ENCODE peak calls at places on chromosome 3, in four cellular contexts. E, J, L and K are unnamed samples.
A peak's percentile ranks its signal among the peaks of the same experiment; 100 is the strongest.

GRCh38 chr3:18111702-18112311 is 313.3 kb downstream of the SATB1 start:
- DNase-seq in J (no peak), E (peak; percentile 15), L (peak; percentile 70), K (peak; percentile 29)

GRCh38 chr3:125194849-125195601 is 17.5 kb downstream of the SLC12A8 start:
- DNase-seq in J (no peak), L (no peak), E (no peak), K (peak; percentile 92)

GRCh38 chr3:119219069-119219468 is 21.6 kb downstream of the B4GALT4 start:
- DNase-seq in E (no peak), J (no peak), L (no peak), K (no peak)

GRCh38 chr3:73719413-73719831 is 94.7 kb upstream of the PDZRN3 start:
- DNase-seq in L (no peak), E (no peak), J (no peak), K (peak; percentile 83)

GRCh38 chr3:130263708-130264107 is 81.8 kb upstream of the COL6A5 start:
- DNase-seq in J (no peak), E (no peak), L (no peak), K (no peak)

GRCh38 chr3:105791919-105792786 is 76.7 kb downstream of the CBLB start:
- DNase-seq in L (no peak), J (peak; percentile 86), E (no peak), K (peak; percentile 96)

GRCh38 chr3:122974764-122975162 is 52.8 kb downstream of the SEMA5B start:
- DNase-seq in E (no peak), J (peak; percentile 71), L (peak; percentile 14), K (peak; percentile 54)

GRCh38 chr3:11774296-11774877 is 72.3 kb downstream of the TAMM41 start:
- DNase-seq in E (no peak), J (no peak), L (peak; percentile 66), K (peak; percentile 45)

GRCh38 chr3:43950775-43951174 is 260.0 kb downstream of the ABHD5 start:
- DNase-seq in J (no peak), L (peak; percentile 80), E (no peak), K (no peak)

GRCh38 chr3:183247190-183247589 is 5.9 kb upstream of the B3GNT5 start:
- DNase-seq in L (no peak), J (no peak), E (no peak), K (no peak)

GRCh38 chr3:14267976-14268375 is 89.4 kb downstream of the LSM3 start:
- DNase-seq in L (no peak), J (no peak), E (no peak), K (no peak)

GRCh38 chr3:169453256-169454059 is 210.1 kb downstream of the MECOM start:
- DNase-seq in J (no peak), L (peak; percentile 26), E (no peak), K (no peak)

GRCh38 chr3:87855626-87856025 is 203.2 kb downstream of the CGGBP1 start:
- DNase-seq in J (no peak), L (no peak), E (no peak), K (no peak)

GRCh38 chr3:159854500-159855124 is 134.0 kb upstream of the IL12A start:
- DNase-seq in L (peak; percentile 38), J (no peak), E (no peak), K (peak; percentile 97)

GRCh38 chr3:95719481-95719880 is 1094.9 kb upstream of the EPHA6 start:
- DNase-seq in E (no peak), J (no peak), L (no peak), K (no peak)

GRCh38 chr3:176927985-176928931 is 269.0 kb downstream of the TBL1XR1 start:
- DNase-seq in E (no peak), L (no peak), J (no peak), K (no peak)

GRCh38 chr3:190696777-190697501 is 165.6 kb downstream of the GMNC start:
- DNase-seq in L (peak; percentile 14), E (no peak), J (no peak), K (peak; percentile 40)

GRCh38 chr3:183148056-183148455 is 14.5 kb downstream of the LAMP3 start:
- DNase-seq in E (no peak), J (no peak), L (no peak), K (peak; percentile 66)

GRCh38 chr3:52093751-52094525 is 37.6 kb upstream of the DUSP7 start:
- DNase-seq in L (peak; percentile 44), J (peak; percentile 36), E (no peak), K (peak; percentile 61)

GRCh38 chr3:9704343-9705322 is 1.0 kb downstream of the CPNE9 start:
- DNase-seq in J (peak; percentile 50), E (peak; percentile 37), L (peak; percentile 23), K (peak; percentile 15)

GRCh38 chr3:188664795-188665194 is 507.0 kb upstream of the TPRG1 start:
- DNase-seq in L (no peak), J (no peak), E (no peak), K (no peak)

GRCh38 chr3:129539201-129539600 is 3.8 kb upstream of the H1-8 start:
- DNase-seq in J (no peak), L (no peak), E (no peak), K (no peak)

GRCh38 chr3:110178965-110179364 is 841.6 kb upstream of the DPPA4 start:
- DNase-seq in E (no peak), J (no peak), L (no peak), K (peak; percentile 6)

GRCh38 chr3:111318289-111318688 is 223.7 kb upstream of the CD96 start:
- DNase-seq in L (no peak), J (no peak), E (no peak), K (no peak)

GRCh38 chr3:128123231-128123537 is 428 bp downstream of the RUVBL1 start:
- DNase-seq in E (no peak), J (no peak), L (no peak), K (no peak)

GRCh38 chr3:44687898-44688297 is 24.6 kb upstream of the ZNF502 start:
- DNase-seq in L (no peak), J (no peak), E (no peak), K (no peak)

GRCh38 chr3:73408597-73408996 is 216.1 kb downstream of the PDZRN3 start:
- DNase-seq in L (no peak), J (no peak), E (no peak), K (no peak)